ENCODE peak calls at places on chromosome 9, in four cellular contexts. G is prostate gland, C is lung, L is tibial nerve. M is an unnamed sample.

GRCh38 chr9:99595796-99596195 is 225.9 kb upstream of the NR4A3 start:
- DNase-seq in G (no peak), C (no peak), L (no peak), M (no peak)

GRCh38 chr9:16458696-16459420 is 411.6 kb downstream of the BNC2 start:
- DNase-seq in G (no peak), C (no peak), L (no peak), M (no peak)

GRCh38 chr9:95009459-95009858 is 283.0 kb downstream of the AOPEP start:
- DNase-seq in G (no peak), C (no peak), L (no peak), M (no peak)

GRCh38 chr9:133991964-133992779 is at the start of gene VAV2:
- DNase-seq in G (peak), C (peak), L (peak), M (peak)

GRCh38 chr9:85212887-85213286 is 528.9 kb downstream of the AGTPBP1 start:
- DNase-seq in G (no peak), C (no peak), L (no peak), M (peak)

GRCh38 chr9:108609227-108609894 is 246.4 kb downstream of the ACTL7B start:
- DNase-seq in G (no peak), C (no peak), L (no peak), M (no peak)

GRCh38 chr9:76687861-76688374 is 76.3 kb upstream of the PCA3 start:
- DNase-seq in G (no peak), C (no peak), L (no peak), M (no peak)

GRCh38 chr9:36566813-36567217 is 5.9 kb upstream of the MELK start:
- DNase-seq in G (peak), C (no peak), L (no peak), M (peak)

GRCh38 chr9:107867738-107868137 is 378.2 kb upstream of the KLF4 start:
- DNase-seq in G (no peak), C (no peak), L (no peak), M (no peak)

GRCh38 chr9:35763181-35763580 is 9.1 kb upstream of the MSMP start:
- DNase-seq in G (no peak), C (no peak), L (no peak), M (no peak)

GRCh38 chr9:102072061-102072764 is 333.8 kb upstream of the GRIN3A start:
- DNase-seq in G (no peak), C (no peak), L (no peak), M (no peak)

GRCh38 chr9:126521089-126521488 is 92.6 kb upstream of the LMX1B start:
- DNase-seq in G (no peak), C (no peak), L (no peak), M (no peak)

GRCh38 chr9:133158695-133159094 is 5.0 kb downstream of the GBGT1 start:
- DNase-seq in G (no peak), C (no peak), L (no peak), M (no peak)

GRCh38 chr9:137275203-137275936 is 2.2 kb upstream of the TOR4A start:
- DNase-seq in G (no peak), C (no peak), L (no peak), M (no peak)

GRCh38 chr9:13586726-13587392 is 307.4 kb upstream of the MPDZ start:
- DNase-seq in G (no peak), C (no peak), L (no peak), M (no peak)

GRCh38 chr9:114098021-114098659 is 952 bp downstream of the KIF12 start:
- DNase-seq in G (peak), C (no peak), L (no peak), M (peak)

M was measured in mucosa of gallbladder.